ENCODE peak calls at places on chromosomes 13 and 19, in six cellular contexts. Q is left ventricle myocardium inferior, N is RWPE2, P is BE2C, K is Caco-2, C is cardiac muscle cell. B is an unnamed sample.

GRCh38 chr19:40742477-40742876 is 7.8 kb downstream of the ACTMAP start:
- DNase-seq in Q (no peak), N (no peak), P (no peak), K (no peak), C (no peak), B (no peak)

GRCh38 chr19:5881543-5882299 is 11.4 kb upstream of the FUT5 start:
- DNase-seq in Q (no peak), N (no peak), P (no peak), K (no peak), C (no peak), B (no peak)

GRCh38 chr13:27542220-27542619 is 78.1 kb downstream of the LNX2 start:
- DNase-seq in Q (no peak), N (no peak), P (no peak), K (no peak), C (no peak), B (no peak)

GRCh38 chr13:35343417-35343816 is 133.1 kb downstream of the MAB21L1 start:
- DNase-seq in Q (no peak), N (no peak), P (peak; percentile 84), K (no peak), C (no peak), B (no peak)

GRCh38 chr19:3723883-3724282 is 15.7 kb downstream of the TJP3 start:
- DNase-seq in Q (no peak), N (no peak), P (no peak), K (no peak), C (no peak), B (no peak)

GRCh38 chr13:28031929-28032328 is 43.4 kb upstream of the URAD start:
- DNase-seq in Q (no peak), N (no peak), P (no peak), K (no peak), C (no peak), B (no peak)

GRCh38 chr19:41564515-41565383 is 11.2 kb upstream of the CEACAM21 start:
- DNase-seq in Q (no peak), N (no peak), P (no peak), K (no peak), C (peak; percentile 30), B (peak; percentile 43)

GRCh38 chr13:42729857-42730402 is 51.5 kb upstream of the FAM216B start:
- DNase-seq in Q (no peak), N (no peak), P (no peak), K (no peak), C (no peak), B (no peak)

GRCh38 chr13:81393686-81394085 is 1052.8 kb upstream of the SPRY2 start:
- DNase-seq in Q (no peak), N (no peak), P (no peak), K (no peak), C (no peak), B (no peak)

GRCh38 chr13:33761744-33762143 is 56.2 kb upstream of the RFC3 start:
- DNase-seq in Q (no peak), N (no peak), P (no peak), K (no peak), C (peak; percentile 14), B (peak; percentile 36)
- TF ChIP-seq CTCF in Q (peak; percentile 24), N (peak; percentile 34), P (peak; percentile 54), K (no peak), C (no peak), B (peak; percentile 56)

DNA sequence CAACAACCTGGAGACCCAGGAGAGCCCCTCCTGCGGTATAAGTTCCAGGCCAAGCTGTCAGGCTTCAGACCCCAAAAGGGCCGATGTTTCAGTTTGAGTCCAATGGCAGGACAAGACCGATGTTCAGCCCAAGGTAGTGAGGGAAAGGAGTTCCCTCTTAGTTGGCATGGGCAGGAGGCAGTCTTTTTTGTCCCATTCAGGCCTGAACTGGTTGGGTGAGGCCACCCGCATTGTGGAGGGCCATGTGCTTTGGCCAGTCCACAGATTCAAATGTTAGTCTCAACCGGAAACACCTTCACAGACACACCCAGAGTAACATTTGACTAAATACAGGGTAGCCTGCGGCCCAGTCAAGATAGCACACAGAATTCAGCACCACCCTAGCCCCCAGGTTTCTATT is 89.6 kb upstream of the ANKRD10 start:
- DNase-seq in Q (no peak), N (no peak), P (no peak), K (no peak), C (no peak), B (no peak)
- H3K4me1 ChIP-seq in Q (peaks cover 29% of the 10 kb centered on the region), N (no peaks in the 10 kb centered on the region), P (no peaks in the 10 kb centered on the region), K (no peaks in the 10 kb centered on the region), C (no peaks in the 10 kb centered on the region), B (no peaks in the 10 kb centered on the region)

GRCh38 chr19:49889687-49890348 is 6.9 kb downstream of the IL4I1 start:
- DNase-seq in Q (peak; percentile 74), N (no peak), P (no peak), K (peak; percentile 90), C (peak; percentile 77), B (peak; percentile 85)
- TF ChIP-seq CTCF in Q (peak; percentile 81), N (peak; percentile 91), P (no peak), K (peak; percentile 88), C (peak; percentile 70), B (peak; percentile 88)

DNA sequence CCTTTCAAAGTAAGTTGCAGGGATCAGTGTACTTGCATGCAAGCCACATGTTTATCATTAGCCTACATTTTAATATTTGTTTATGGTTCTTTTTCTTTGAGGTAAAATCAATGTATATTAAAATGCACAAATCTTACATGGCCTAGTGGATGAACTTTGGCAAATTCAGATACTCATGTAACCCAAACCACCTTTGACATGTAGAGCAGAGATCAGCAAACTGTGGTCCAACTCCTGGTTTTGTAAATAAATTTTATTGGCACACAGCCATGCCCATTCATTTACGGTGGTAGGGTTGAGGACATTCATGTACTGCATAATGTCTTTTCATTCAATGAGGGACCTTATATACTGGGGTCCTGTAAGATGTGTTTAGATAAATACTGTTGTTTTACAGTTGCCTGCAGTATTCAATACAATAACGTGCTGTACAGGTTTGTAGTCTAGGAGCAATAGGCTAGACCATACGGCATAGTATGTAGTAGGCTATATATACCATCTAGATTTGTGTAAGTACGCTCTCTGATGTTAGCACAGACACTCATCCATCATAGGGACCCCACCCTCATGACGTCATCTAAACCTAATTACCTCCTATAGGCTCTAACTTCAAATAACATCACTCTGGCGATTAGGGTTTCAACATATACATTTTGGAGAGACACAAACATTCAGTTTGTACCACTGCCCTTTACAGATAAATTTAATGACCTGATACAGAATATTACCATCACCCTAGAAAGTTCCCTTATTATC is 5.7 kb downstream of the NDFIP2 start:
- DNase-seq in Q (no peak), N (no peak), P (no peak), K (no peak), C (no peak), B (no peak)
- H3K4me1 ChIP-seq in Q (peaks cover 58% of the 10 kb centered on the region), N (peaks cover 69% of the 10 kb centered on the region), P (peaks cover 3% of the 10 kb centered on the region), K (peaks cover 53% of the 10 kb centered on the region), C (peaks cover 15% of the 10 kb centered on the region), B (no peaks in the 10 kb centered on the region)

GRCh38 chr13:101785858-101786257 is 333.4 kb downstream of the ITGBL1 start:
- DNase-seq in Q (peak; percentile 19), N (no peak), P (peak; percentile 63), K (peak; percentile 40), C (peak; percentile 61), B (peak; percentile 58)
- TF ChIP-seq CTCF in Q (peak; percentile 64), N (peak; percentile 39), P (peak; percentile 80), K (peak; percentile 48), C (no peak), B (peak; percentile 51)

GRCh38 chr19:35041548-35042055 is at the start of gene HPN:
- DNase-seq in Q (no peak), N (peak; percentile 47), P (no peak), K (peak; percentile 94), C (peak; percentile 43), B (no peak)
- H3K4me1 ChIP-seq in Q (peaks cover 58% of the 10 kb centered on the region), N (no peaks in the 10 kb centered on the region), P (no peaks in the 10 kb centered on the region), K (peaks cover 36% of the 10 kb centered on the region), C (peaks cover 20% of the 10 kb centered on the region), B (no peaks in the 10 kb centered on the region)

DNA sequence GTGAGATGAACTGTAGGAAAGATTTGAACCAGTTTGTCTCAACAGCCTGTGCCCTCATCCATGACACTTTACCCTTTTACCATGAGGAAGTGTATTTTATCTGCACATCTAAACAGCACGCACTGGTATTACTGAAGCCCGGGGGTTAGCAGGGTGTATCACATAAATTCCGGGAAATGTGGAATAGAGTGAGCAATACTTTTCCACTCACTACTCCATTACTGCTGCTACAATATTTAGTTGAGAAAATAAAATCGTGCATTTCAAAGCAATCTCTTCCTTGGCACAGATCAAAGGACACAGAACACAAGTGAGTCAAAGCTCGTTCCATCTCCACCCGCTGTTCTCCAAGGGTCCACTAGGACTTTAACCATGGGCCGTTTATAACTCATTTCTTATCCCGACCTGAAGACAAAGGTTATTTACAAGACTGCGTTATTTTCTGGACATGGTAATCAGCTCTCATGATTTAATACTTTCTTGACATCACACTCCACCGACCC is 35.2 kb downstream of the STK24 start:
- DNase-seq in Q (no peak), N (no peak), P (peak; percentile 35), K (no peak), C (no peak), B (no peak)
- TF ChIP-seq CTCF in Q (no peak), N (no peak), P (peak; percentile 17), K (peak; percentile 3), C (no peak), B (no peak)

DNA sequence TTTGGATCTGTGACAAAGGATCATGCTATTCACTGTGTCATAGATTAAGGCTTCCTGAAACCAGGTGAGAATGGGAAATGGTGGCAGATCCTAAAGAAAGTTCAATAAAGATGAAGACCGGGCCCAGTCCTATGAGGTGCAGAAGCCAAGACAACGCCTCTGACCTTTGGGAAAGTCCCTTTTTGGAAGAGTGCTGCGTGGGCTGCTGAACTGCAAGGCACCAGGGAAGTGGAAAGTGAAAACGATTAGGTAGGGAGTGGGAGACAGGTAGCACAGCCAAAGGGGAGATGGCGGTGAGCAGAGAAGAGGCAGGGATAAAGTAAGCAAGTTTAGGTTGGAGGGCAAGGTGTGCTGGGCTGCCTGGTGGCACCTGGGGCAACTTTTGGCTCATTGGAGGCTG is 16.3 kb downstream of the MBNL2 start:
- DNase-seq in Q (no peak), N (no peak), P (no peak), K (no peak), C (no peak), B (no peak)
- H3K4me1 ChIP-seq in Q (peaks cover 100% of the 10 kb centered on the region), N (no peaks in the 10 kb centered on the region), P (peaks cover 15% of the 10 kb centered on the region), K (peaks cover 28% of the 10 kb centered on the region), C (peaks cover 19% of the 10 kb centered on the region), B (peaks cover 15% of the 10 kb centered on the region)

B was measured in A673.